ENCODE peak calls at places on chromosomes 6 and 20, in four cellular contexts. One of them, this sample, is unnamed.

GRCh38 chr6:125828476-125829039 is 37.8 kb downstream of the NCOA7 start:
- DNase-seq in GM12878: no peak
- DNase-seq in astrocyte: no peak
- DNase-seq in GM23248: no peak
- DNase-seq in this sample: no peak

GRCh38 chr20:50029697-50030428 is 47.1 kb downstream of the SNAI1 start:
- DNase-seq in GM23248: peak
- DNase-seq in GM12878: no peak
- DNase-seq in astrocyte: peak
- DNase-seq in this sample: no peak

GRCh38 chr6:101116337-101116736 is 235.2 kb upstream of the ASCC3 start:
- DNase-seq in GM23248: no peak
- DNase-seq in astrocyte: no peak
- DNase-seq in GM12878: no peak
- DNase-seq in this sample: no peak

GRCh38 chr20:7500362-7500761 is 439.9 kb downstream of the HAO1 start:
- DNase-seq in astrocyte: no peak
- DNase-seq in GM23248: no peak
- DNase-seq in GM12878: no peak
- DNase-seq in this sample: no peak

GRCh38 chr6:4405609-4406212 is 270.3 kb upstream of the ECI2 start:
- DNase-seq in GM12878: no peak
- DNase-seq in GM23248: no peak
- DNase-seq in astrocyte: no peak
- DNase-seq in this sample: no peak

GRCh38 chr6:166456360-166457156 is 73.8 kb upstream of the MPC1 start:
- DNase-seq in GM23248: no peak
- DNase-seq in astrocyte: peak
- DNase-seq in GM12878: peak
- DNase-seq in this sample: no peak

GRCh38 chr20:44701116-44701865 is 13.9 kb upstream of the CCN5 start:
- DNase-seq in astrocyte: no peak
- DNase-seq in GM12878: no peak
- DNase-seq in GM23248: no peak
- DNase-seq in this sample: no peak

GRCh38 chr20:4083103-4083864 is 67.9 kb upstream of the RNF24 start:
- DNase-seq in GM12878: no peak
- DNase-seq in GM23248: no peak
- DNase-seq in astrocyte: no peak
- DNase-seq in this sample: no peak

GRCh38 chr6:35664945-35665344 is 23.8 kb downstream of the FKBP5 start:
- DNase-seq in GM12878: no peak
- DNase-seq in astrocyte: no peak
- DNase-seq in GM23248: peak
- DNase-seq in this sample: no peak

GRCh38 chr6:18861182-18861581 is 474.0 kb downstream of the RNF144B start:
- DNase-seq in astrocyte: no peak
- DNase-seq in GM23248: no peak
- DNase-seq in GM12878: no peak
- DNase-seq in this sample: no peak

GRCh38 chr6:77839292-77839691 is 186.5 kb downstream of the MEI4 start:
- DNase-seq in GM12878: no peak
- DNase-seq in astrocyte: no peak
- DNase-seq in GM23248: no peak
- DNase-seq in this sample: no peak

GRCh38 chr20:34607066-34607465 is 48.5 kb downstream of the MAP1LC3A start:
- DNase-seq in GM23248: no peak
- DNase-seq in astrocyte: no peak
- DNase-seq in GM12878: no peak
- DNase-seq in this sample: no peak

GRCh38 chr20:57579898-57580447 is 19.1 kb downstream of the PCK1 start:
- DNase-seq in GM12878: no peak
- DNase-seq in astrocyte: peak
- DNase-seq in GM23248: peak
- DNase-seq in this sample: no peak

GRCh38 chr6:38476141-38476540 is 163.6 kb downstream of the BTBD9 start:
- DNase-seq in astrocyte: no peak
- DNase-seq in GM23248: peak
- DNase-seq in GM12878: no peak
- DNase-seq in this sample: no peak

GRCh38 chr6:113763883-113764282 is 93.3 kb upstream of the MARCKS start:
- DNase-seq in astrocyte: peak
- DNase-seq in GM23248: peak
- DNase-seq in GM12878: peak
- DNase-seq in this sample: no peak

GRCh38 chr20:1987826-1988225 is 6.0 kb downstream of the PDYN start:
- DNase-seq in astrocyte: peak
- DNase-seq in GM12878: no peak
- DNase-seq in GM23248: peak
- DNase-seq in this sample: no peak

GRCh38 chr6:89302936-89303335 is 12.2 kb downstream of the GABRR2 start:
- DNase-seq in GM12878: no peak
- DNase-seq in astrocyte: no peak
- DNase-seq in GM23248: no peak
- DNase-seq in this sample: no peak

GRCh38 chr20:40741507-40742106 is 52.6 kb upstream of the MAFB start:
- DNase-seq in GM23248: peak
- DNase-seq in GM12878: no peak
- DNase-seq in astrocyte: peak
- DNase-seq in this sample: no peak

GRCh38 chr6:136401749-136402148 is 112.1 kb upstream of the BCLAF1 start:
- DNase-seq in astrocyte: peak
- DNase-seq in GM12878: no peak
- DNase-seq in GM23248: peak
- DNase-seq in this sample: no peak

GRCh38 chr6:138848461-138848860 is 52.6 kb downstream of the ECT2L start:
- DNase-seq in GM23248: no peak
- DNase-seq in astrocyte: no peak
- DNase-seq in GM12878: no peak
- DNase-seq in this sample: no peak

GRCh38 chr20:3041818-3042504 is 1.5 kb upstream of the GNRH2 start:
- DNase-seq in GM23248: no peak
- DNase-seq in astrocyte: no peak
- DNase-seq in GM12878: no peak
- DNase-seq in this sample: no peak

DNA sequence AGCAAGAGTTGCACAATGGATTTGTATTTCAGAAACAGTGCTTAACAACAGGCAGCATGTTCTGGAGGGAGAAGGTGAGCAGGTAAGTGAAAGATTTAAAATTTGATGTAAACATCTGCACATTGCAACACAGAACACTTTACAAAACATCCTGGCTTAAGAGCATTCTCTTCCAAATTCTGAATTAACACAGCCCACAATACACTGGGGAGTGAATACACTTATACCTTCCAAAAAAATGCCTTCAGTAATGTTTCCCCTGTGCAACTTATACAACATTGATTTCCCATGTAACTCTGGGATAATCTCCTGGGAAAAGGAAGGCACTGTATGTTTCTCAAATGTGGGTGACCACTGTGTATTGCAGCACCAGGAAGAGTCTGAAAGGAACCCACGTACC is 127.6 kb downstream of the FYN start:
- DNase-seq in GM23248: no peak
- DNase-seq in astrocyte: no peak
- DNase-seq in GM12878: no peak
- DNase-seq in this sample: no peak
- H3K9ac ChIP-seq in GM23248: no peak
- H3K9ac ChIP-seq in astrocyte: no peak
- H3K9ac ChIP-seq in GM12878: no peak
- H3K9ac ChIP-seq in this sample: no peak

DNA sequence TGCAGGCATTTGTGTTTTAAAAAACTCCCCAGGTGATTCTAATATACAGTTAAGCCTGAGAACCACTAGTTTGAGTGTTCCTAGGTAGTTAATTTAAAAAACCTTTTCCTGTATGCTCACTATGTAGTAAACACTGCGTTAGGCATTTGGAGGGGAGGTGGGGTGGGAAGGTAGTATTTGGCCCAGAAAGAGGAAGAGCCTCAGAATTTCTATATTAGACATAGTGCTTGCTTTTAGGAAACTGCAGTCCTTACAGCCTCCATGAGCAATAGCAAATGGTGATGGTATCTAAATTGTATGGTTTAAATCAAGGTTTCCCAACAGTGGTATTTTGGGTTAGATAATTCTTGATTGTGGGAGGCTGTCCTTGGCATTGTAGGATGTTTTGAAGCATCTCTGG is 61.4 kb upstream of the RIPOR2 start:
- DNase-seq in GM23248: no peak
- DNase-seq in astrocyte: no peak
- DNase-seq in GM12878: no peak
- DNase-seq in this sample: no peak
- H3K9ac ChIP-seq in GM23248: no peak
- H3K9ac ChIP-seq in astrocyte: no peak
- H3K9ac ChIP-seq in GM12878: no peak
- H3K9ac ChIP-seq in this sample: no peak

DNA sequence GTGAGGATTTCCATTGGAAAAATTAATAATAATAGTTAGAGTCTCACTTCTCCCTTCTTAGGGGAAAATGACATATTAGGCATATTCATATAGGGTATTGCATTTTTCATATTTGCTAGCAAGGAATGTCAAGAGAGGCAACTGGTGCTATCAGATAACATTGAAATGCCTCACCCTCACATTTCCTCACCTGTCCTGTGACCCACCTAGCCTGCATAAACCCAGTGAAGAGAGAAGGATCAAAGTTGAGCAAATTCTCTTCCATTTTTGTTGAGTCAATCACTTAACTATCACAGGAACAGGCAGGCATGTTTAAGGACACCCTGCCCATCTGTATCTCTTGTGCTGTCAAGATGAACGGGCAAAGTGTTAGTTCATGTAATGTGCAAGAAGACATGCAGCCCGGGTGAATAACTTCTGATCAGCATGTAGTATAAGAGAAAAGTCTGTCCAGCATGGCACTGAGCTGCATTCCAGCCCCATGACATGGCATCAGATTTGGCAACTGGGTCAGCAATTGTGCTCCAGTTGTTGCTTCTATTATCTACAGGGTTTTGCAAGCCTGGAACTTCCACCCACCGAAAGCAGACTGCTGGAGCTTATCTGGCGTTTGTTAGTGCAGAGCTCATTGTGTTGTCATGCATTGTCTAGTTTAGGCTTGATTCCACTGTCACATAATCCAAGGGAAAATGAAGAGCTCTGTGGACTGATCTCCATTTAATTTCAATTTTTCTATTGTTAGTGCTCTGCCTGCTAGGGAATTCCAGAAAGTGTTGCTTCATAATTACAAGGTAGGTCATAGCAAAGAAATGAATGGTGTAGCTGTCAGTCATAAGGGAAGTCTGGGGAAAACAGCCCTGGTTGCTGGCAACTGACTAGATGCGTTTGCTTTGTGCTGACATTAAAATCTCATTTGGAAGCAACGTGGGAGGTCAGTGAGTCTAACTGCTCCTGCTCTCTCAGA is 138.4 kb upstream of the TNFAIP3 start:
- DNase-seq in GM23248: peak
- DNase-seq in GM12878: no peak
- DNase-seq in astrocyte: peak
- DNase-seq in this sample: no peak
- H3K9ac ChIP-seq in GM23248: peak
- H3K9ac ChIP-seq in GM12878: no peak
- H3K9ac ChIP-seq in astrocyte: peak
- H3K9ac ChIP-seq in this sample: no peak

GRCh38 chr6:33578588-33579011 is 1.5 kb downstream of the BAK1 start:
- DNase-seq in GM12878: no peak
- DNase-seq in GM23248: no peak
- DNase-seq in astrocyte: no peak
- DNase-seq in this sample: no peak

GRCh38 chr6:33581186-33581585 is 1.1 kb upstream of the BAK1 start:
- DNase-seq in GM23248: no peak
- DNase-seq in GM12878: no peak
- DNase-seq in astrocyte: no peak
- DNase-seq in this sample: no peak

GRCh38 chr6:33578164-33578563 is 1.9 kb downstream of the BAK1 start:
- DNase-seq in astrocyte: no peak
- DNase-seq in GM12878: no peak
- DNase-seq in GM23248: no peak
- DNase-seq in this sample: no peak

GRCh38 chr6:33577718-33578117 is 2.4 kb downstream of the BAK1 start:
- DNase-seq in GM12878: no peak
- DNase-seq in astrocyte: no peak
- DNase-seq in GM23248: no peak
- DNase-seq in this sample: no peak

DNA sequence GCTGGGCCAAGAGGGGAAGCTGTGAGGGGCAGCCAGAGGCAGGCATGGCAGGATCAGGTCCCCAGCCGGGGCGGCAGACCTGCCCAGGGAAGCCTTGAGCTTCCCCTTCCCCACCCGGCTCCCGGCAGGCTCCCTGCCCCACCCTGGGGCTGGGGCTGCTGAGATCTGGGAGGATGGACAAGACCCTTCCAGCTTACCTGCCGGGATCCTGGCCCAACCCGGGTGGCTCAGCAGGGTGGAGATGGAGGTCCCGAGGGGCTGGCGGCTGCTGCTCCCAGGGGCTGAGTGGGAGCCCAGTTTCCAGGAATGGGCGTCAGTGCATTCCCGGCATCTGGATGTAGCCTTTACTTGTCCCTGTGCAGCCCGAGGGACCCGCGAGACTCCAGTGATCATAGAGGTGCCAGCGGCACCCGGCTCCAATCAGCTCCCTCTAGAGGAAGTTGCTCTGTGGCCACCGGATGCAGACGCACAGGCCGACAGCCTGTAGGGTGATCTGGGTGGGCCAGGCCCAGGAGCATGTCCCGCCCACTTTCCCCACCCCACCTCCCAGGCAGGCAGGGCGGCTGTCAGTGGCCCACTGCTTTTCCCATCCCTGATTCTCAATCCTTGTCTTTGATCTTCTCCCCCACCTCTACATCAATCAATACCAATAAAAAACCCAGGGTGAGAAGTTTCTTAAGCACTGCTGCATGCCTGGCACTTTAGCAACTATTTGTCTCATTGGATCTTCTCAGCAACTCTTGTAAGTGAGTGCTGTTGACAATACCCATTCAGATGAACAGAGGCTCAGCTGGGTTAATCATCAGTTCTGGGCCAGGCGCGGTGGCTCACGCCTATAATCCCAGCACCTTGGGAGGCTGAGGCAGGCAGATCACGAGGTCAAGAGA is at the start of gene BAK1:
- DNase-seq in GM12878: peak
- DNase-seq in GM23248: peak
- DNase-seq in astrocyte: peak
- DNase-seq in this sample: no peak
- H3K9ac ChIP-seq in GM12878: peak
- H3K9ac ChIP-seq in GM23248: peak
- H3K9ac ChIP-seq in astrocyte: peak
- H3K9ac ChIP-seq in this sample: peak

GRCh38 chr20:19945732-19946670 is 71.2 kb upstream of the NAA20 start:
- DNase-seq in GM12878: no peak
- DNase-seq in GM23248: no peak
- DNase-seq in astrocyte: no peak
- DNase-seq in this sample: no peak
- H3K9ac ChIP-seq in GM12878: no peak
- H3K9ac ChIP-seq in GM23248: no peak
- H3K9ac ChIP-seq in astrocyte: peak
- H3K9ac ChIP-seq in this sample: no peak